ENCODE peak calls at places on chromosomes 1 and 21, in eight cellular contexts. U, I, F, M, B, P, E and T are unnamed samples.

GRCh38 chr1:210816136-210816535 is 317.8 kb downstream of the KCNH1 start:
- DNase-seq in U (no peak), I (no peak), F (no peak), M (no peak), B (no peak), P (no peak), E (no peak), T (no peak)

GRCh38 chr1:43444151-43444826 is 9.4 kb downstream of the HYI start:
- DNase-seq in U (no peak), I (no peak), F (no peak), M (no peak), B (no peak), P (no peak), E (no peak), T (no peak)

GRCh38 chr1:206513312-206514111 is 6.2 kb downstream of the RASSF5 start:
- DNase-seq in U (peak), I (no peak), F (no peak), M (no peak), B (no peak), P (no peak), E (no peak), T (no peak)

GRCh38 chr1:213987876-213988638 is at the start of gene PROX1:
- DNase-seq in U (no peak), I (peak), F (peak), M (peak), B (no peak), P (peak), E (peak), T (peak)

GRCh38 chr1:56688522-56689026 is 43.5 kb downstream of the PRKAA2 start:
- DNase-seq in U (no peak), I (peak), F (no peak), M (no peak), B (no peak), P (no peak), E (no peak), T (no peak)

GRCh38 chr21:36075171-36075570 is 5.3 kb downstream of the CBR1 start:
- DNase-seq in U (no peak), I (no peak), F (no peak), M (no peak), B (no peak), P (no peak), E (peak), T (no peak)

GRCh38 chr1:189524501-189524900 is 953.2 kb downstream of the BRINP3 start:
- DNase-seq in U (no peak), I (no peak), F (no peak), M (no peak), B (no peak), P (no peak), E (no peak), T (no peak)

GRCh38 chr1:34865573-34865972 is 6.0 kb upstream of the SMIM12 start:
- DNase-seq in U (no peak), I (no peak), F (no peak), M (no peak), B (no peak), P (no peak), E (no peak), T (no peak)

GRCh38 chr1:65027699-65028358 is 61.5 kb upstream of the JAK1 start:
- DNase-seq in U (no peak), I (no peak), F (no peak), M (peak), B (no peak), P (peak), E (no peak), T (no peak)

GRCh38 chr1:182248721-182249120 is 142.9 kb downstream of the GLUL start:
- DNase-seq in U (no peak), I (no peak), F (no peak), M (no peak), B (no peak), P (no peak), E (no peak), T (no peak)